ENCODE peak calls at places on chromosomes 11 and 22, in five cellular contexts. I is aorta, M is heart left ventricle, S is adrenal gland, A is uterus. J is an unnamed sample. For H3K9me3, the result is how much of the 10 kb centered on the place peaks cover.

GRCh38 chr22:23683545-23683944 is 7.3 kb upstream of the RGL4 start:
- DNase-seq in I (no peak), M (no peak), S (no peak), A (peak), J (no peak)

GRCh38 chr11:7573558-7574296 is 59.9 kb downstream of the PPFIBP2 start:
- DNase-seq in I (no peak), M (no peak), S (no peak), A (no peak), J (no peak)

GRCh38 chr22:37951305-37951704 is 2.1 kb downstream of the C22orf23 start:
- DNase-seq in I (no peak), M (no peak), S (no peak), A (no peak), J (no peak)

GRCh38 chr11:70323811-70324210 is 53.3 kb downstream of the PPFIA1 start:
- DNase-seq in I (no peak), M (no peak), S (no peak), A (no peak), J (no peak)

GRCh38 chr22:39665229-39665628 is 94.7 kb downstream of the CACNA1I start:
- DNase-seq in I (no peak), M (no peak), S (no peak), A (no peak), J (no peak)

GRCh38 chr11:2271327-2272240 is 1.2 kb upstream of the ASCL2 start:
- DNase-seq in I (peak), M (no peak), S (no peak), A (peak), J (no peak)

GRCh38 chr11:28849053-28849452 is 740.9 kb downstream of the METTL15 start:
- DNase-seq in I (no peak), M (no peak), S (no peak), A (no peak), J (no peak)

GRCh38 chr11:32893091-32893946 is 708 bp downstream of the QSER1 start:
- DNase-seq in I (peak), M (peak), S (peak), A (peak), J (peak)

GRCh38 chr22:44894321-44894720 is 115.5 kb downstream of the PHF21B start:
- DNase-seq in I (peak), M (no peak), S (no peak), A (no peak), J (no peak)

GRCh38 chr11:116467809-116468208 is 305.0 kb downstream of the BUD13 start:
- DNase-seq in I (no peak), M (no peak), S (no peak), A (no peak), J (no peak)

GRCh38 chr11:69429716-69430491 is 51.6 kb upstream of the LINC01488 start:
- DNase-seq in I (peak), M (peak), S (no peak), A (no peak), J (no peak)

GRCh38 chr11:73957654-73958361 is 7.0 kb downstream of the DNAJB13 start:
- DNase-seq in I (no peak), M (no peak), S (no peak), A (no peak), J (no peak)

GRCh38 chr11:14520086-14520901 is at the start of gene PSMA1:
- DNase-seq in I (peak), M (peak), S (peak), A (peak), J (peak)

GRCh38 chr11:129061466-129062194 is 119.0 kb upstream of the TP53AIP1 start:
- DNase-seq in I (no peak), M (no peak), S (no peak), A (no peak), J (no peak)

GRCh38 chr11:119038884-119039283 is 8.2 kb upstream of the SLC37A4 start:
- DNase-seq in I (peak), M (no peak), S (no peak), A (no peak), J (no peak)

GRCh38 chr11:74936087-74936486 is 12.8 kb downstream of the XRRA1 start:
- DNase-seq in I (no peak), M (no peak), S (no peak), A (no peak), J (no peak)

GRCh38 chr11:75524576-75525432 is 937 bp downstream of the GDPD5 start:
- DNase-seq in I (no peak), M (no peak), S (peak), A (no peak), J (no peak)

GRCh38 chr11:113896156-113896879 is 8.3 kb upstream of the HTR3B start:
- DNase-seq in I (no peak), M (no peak), S (peak), A (peak), J (no peak)

GRCh38 chr11:69434341-69434960 is 47.0 kb upstream of the LINC01488 start:
- DNase-seq in I (peak), M (no peak), S (no peak), A (no peak), J (no peak)

GRCh38 chr11:110199184-110199981 is 97.0 kb downstream of the RDX start:
- DNase-seq in I (no peak), M (no peak), S (peak), A (no peak), J (no peak)

GRCh38 chr11:78419327-78419726 is 1.7 kb upstream of the GAB2 start:
- DNase-seq in I (no peak), M (peak), S (peak), A (peak), J (no peak)

GRCh38 chr11:75077316-75077715 is 19.4 kb downstream of the OR2AT4 start:
- DNase-seq in I (no peak), M (no peak), S (no peak), A (no peak), J (no peak)

GRCh38 chr22:22884010-22884887 is 3.4 kb upstream of the IGLL5 start:
- DNase-seq in I (peak), M (peak), S (peak), A (no peak), J (peak)

GRCh38 chr11:123100378-123101085 is 38.6 kb upstream of the HSPA8 start:
- DNase-seq in I (no peak), M (no peak), S (peak), A (peak), J (no peak)

GRCh38 chr11:45170484-45170883 is 24.0 kb downstream of the PRDM11 start:
- DNase-seq in I (peak), M (no peak), S (peak), A (no peak), J (no peak)

GRCh38 chr11:75474878-75475766 is 42.1 kb upstream of the KLHL35 start:
- DNase-seq in I (no peak), M (peak), S (peak), A (peak), J (peak)

GRCh38 chr22:41780714-41781507 is 19.6 kb upstream of the CCDC134 start:
- DNase-seq in I (peak), M (peak), S (peak), A (peak), J (peak)

GRCh38 chr22:45880732-45881523 is 96.0 kb downstream of the WNT7B start:
- DNase-seq in I (peak), M (peak), S (no peak), A (no peak), J (no peak)

GRCh38 chr11:123260511-123261211 is 65.6 kb upstream of the CLMP start:
- DNase-seq in I (no peak), M (no peak), S (no peak), A (no peak), J (no peak)

GRCh38 chr11:115505165-115505564 is 950 bp upstream of the CADM1 start:
- DNase-seq in I (no peak), M (no peak), S (peak), A (no peak), J (no peak)

GRCh38 chr11:19418221-19418620 is 177.5 kb upstream of the E2F8 start:
- DNase-seq in I (no peak), M (no peak), S (no peak), A (no peak), J (no peak)

GRCh38 chr11:44978279-44978960 is 27.7 kb upstream of the TP53I11 start:
- DNase-seq in I (peak), M (no peak), S (no peak), A (no peak), J (no peak)

GRCh38 chr22:45469573-45470383 is 32.9 kb upstream of the FBLN1 start:
- DNase-seq in I (peak), M (no peak), S (no peak), A (no peak), J (no peak)

GRCh38 chr11:118238947-118239346 is 13.2 kb downstream of the MPZL3 start:
- DNase-seq in I (no peak), M (no peak), S (no peak), A (no peak), J (no peak)

GRCh38 chr11:31455177-31455576 is 54.2 kb downstream of the IMMP1L start:
- DNase-seq in I (no peak), M (no peak), S (no peak), A (no peak), J (no peak)

GRCh38 chr11:76380161-76380976 is 563 bp downstream of the THAP12 start:
- DNase-seq in I (peak), M (peak), S (peak), A (no peak), J (peak)

GRCh38 chr22:38314992-38315800 is 2.0 kb downstream of the CSNK1E start:
- DNase-seq in I (no peak), M (no peak), S (no peak), A (no peak), J (peak)

GRCh38 chr11:90434858-90435257 is 212.0 kb upstream of the CHORDC1 start:
- DNase-seq in I (no peak), M (no peak), S (no peak), A (no peak), J (no peak)
- H3K27ac ChIP-seq in I (no peak), M (no peak), S (no peak), A (no peak), J (no peak)

DNA sequence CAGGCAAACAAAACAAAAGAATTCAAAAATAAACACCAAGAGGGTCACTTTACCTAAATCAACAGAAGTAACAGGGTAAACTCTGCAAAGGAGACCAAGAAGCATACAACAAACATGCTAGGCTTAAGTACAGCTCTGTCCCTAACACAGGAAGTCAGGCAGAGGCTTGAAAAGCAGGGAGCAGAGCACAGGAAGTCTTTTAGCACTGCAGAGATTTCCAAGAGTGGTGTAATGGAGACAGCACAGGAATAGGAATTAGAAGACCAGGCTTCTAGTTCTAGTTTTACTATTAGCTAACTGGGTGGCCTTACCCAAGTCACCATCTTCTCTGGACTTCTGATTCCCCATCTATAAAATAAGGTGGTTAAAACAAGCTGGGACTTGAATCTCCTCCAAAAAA is 1.9 kb downstream of the RBFOX2 start:
- DNase-seq in I (no peak), M (no peak), S (no peak), A (no peak), J (no peak)
- H3K4me3 ChIP-seq in I (no peak), M (peak), S (peak), A (peak), J (no peak)

GRCh38 chr11:1087279-1087960 is 12.7 kb downstream of the MUC2 start:
- DNase-seq in I (peak), M (peak), S (no peak), A (no peak), J (no peak)

GRCh38 chr11:1087961-1088926 is 13.6 kb downstream of the MUC2 start:
- DNase-seq in I (peak), M (peak), S (no peak), A (no peak), J (no peak)

GRCh38 chr11:1090600-1091331 is 16.1 kb downstream of the MUC2 start:
- DNase-seq in I (peak), M (peak), S (no peak), A (no peak), J (no peak)

GRCh38 chr11:1089738-1090599 is 15.3 kb downstream of the MUC2 start:
- DNase-seq in I (peak), M (peak), S (no peak), A (no peak), J (no peak)

DNA sequence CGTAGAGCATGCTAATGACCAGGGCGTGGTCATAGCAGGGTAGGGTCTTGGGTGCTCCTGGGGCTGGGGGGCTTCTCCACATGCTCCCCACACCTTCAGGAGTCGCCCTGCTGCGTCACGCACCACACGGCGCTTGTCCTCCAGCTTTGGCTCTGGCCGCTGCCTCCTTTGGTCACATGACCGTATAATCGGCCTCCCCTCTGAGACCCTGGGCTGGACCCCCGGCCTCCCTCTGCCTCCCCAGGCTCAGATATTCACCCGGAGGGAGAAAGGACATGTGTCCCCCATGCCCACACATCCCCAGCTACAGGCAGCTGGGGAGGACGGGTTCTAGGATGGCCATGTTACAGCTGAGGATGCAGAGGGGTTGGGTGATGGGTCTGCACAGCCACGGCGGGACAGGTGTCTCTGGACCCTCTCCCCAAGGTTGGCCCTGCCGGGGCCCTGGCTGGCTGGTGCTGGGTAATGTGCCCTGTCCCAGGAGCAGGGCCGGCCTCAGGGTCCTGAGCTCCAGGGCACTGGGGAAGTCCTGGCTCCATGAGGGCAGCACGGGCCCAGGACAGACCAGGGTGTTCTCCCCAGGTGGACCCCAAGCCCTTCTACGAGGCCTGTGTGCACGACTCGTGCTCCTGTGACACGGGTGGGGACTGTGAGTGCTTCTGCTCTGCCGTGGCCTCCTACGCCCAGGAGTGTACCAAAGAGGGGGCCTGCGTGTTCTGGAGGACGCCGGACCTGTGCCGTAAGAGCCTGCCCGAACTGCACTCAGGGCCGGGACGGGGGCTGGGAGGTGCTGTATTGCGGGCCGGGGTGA is 14.5 kb downstream of the MUC2 start:
- DNase-seq in I (peak), M (no peak), S (no peak), A (no peak), J (no peak)
- H3K9me3 ChIP-seq in I (under half), M (under half), S (under half), A (under half), J (under half)

GRCh38 chr11:9697766-9698165 is 33.9 kb downstream of the SWAP70 start:
- DNase-seq in I (no peak), M (no peak), S (no peak), A (no peak), J (no peak)
- H3K27ac ChIP-seq in I (no peak), M (no peak), S (no peak), A (no peak), J (no peak)

GRCh38 chr11:17350455-17351170 is 987 bp upstream of the NCR3LG1 start:
- DNase-seq in I (no peak), M (no peak), S (no peak), A (no peak), J (no peak)
- H3K4me3 ChIP-seq in I (no peak), M (no peak), S (no peak), A (no peak), J (no peak)

DNA sequence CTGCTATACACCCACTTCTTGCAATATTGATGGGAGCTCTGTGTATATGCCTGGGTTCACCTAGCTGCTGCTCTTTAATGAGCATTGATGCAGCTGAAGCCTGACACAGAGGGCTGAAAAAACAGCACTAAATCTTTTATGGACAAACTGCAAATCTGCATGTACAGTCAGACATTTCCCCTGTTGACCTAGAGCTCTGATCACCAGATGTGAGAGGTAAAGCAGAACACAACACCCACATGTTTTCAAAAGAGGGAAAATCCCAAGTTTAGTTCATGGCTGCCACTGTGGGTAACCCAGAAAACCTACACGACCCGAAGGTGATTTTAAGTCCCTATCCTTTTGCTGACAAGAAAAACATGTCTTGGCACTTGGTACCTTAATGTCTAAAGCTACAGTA is 303.0 kb upstream of the PITPNB start:
- DNase-seq in I (no peak), M (no peak), S (no peak), A (no peak), J (no peak)
- H3K9me3 ChIP-seq in I (under half), M (under half), S (under half), A (under half), J (under half)

J was measured in effector memory CD4-positive, alpha-beta T cell.